ENCODE peak calls at places on chromosomes 2 and 18, in six cellular contexts. H is adrenal gland, K is NB4, R is uterus, Q is A549, J is heart left ventricle. W is an unnamed sample.

GRCh38 chr2:191846787-191847620 is at the start of gene CAVIN2:
- DNase-seq in H (peak), K (no peak), R (peak), Q (peak), J (peak), W (peak)

GRCh38 chr2:204268458-204268857 is 276.8 kb upstream of the PARD3B start:
- DNase-seq in H (no peak), K (no peak), R (no peak), Q (no peak), J (no peak), W (no peak)

GRCh38 chr2:62461707-62462106 is 44.3 kb downstream of the TMEM17 start:
- DNase-seq in H (peak), K (no peak), R (peak), Q (no peak), J (peak), W (no peak)

GRCh38 chr2:43000242-43001054 is 208.1 kb upstream of the HAAO start:
- DNase-seq in H (peak), K (no peak), R (no peak), Q (no peak), J (no peak), W (peak)

GRCh38 chr2:10839813-10840212 is 27.2 kb upstream of the PDIA6 start:
- DNase-seq in H (no peak), K (peak), R (no peak), Q (no peak), J (no peak), W (no peak)

GRCh38 chr2:43220982-43221659 is 5.3 kb downstream of the ZFP36L2 start:
- DNase-seq in H (peak), K (peak), R (peak), Q (no peak), J (peak), W (no peak)

GRCh38 chr2:227447606-227448005 is 24.4 kb upstream of the AGFG1 start:
- DNase-seq in H (no peak), K (no peak), R (no peak), Q (no peak), J (no peak), W (no peak)

GRCh38 chr2:235614900-235615712 is 121.3 kb downstream of the AGAP1 start:
- DNase-seq in H (peak), K (no peak), R (peak), Q (no peak), J (peak), W (peak)

GRCh38 chr2:170017848-170018492 is 160.0 kb upstream of the MYO3B start:
- DNase-seq in H (peak), K (no peak), R (peak), Q (no peak), J (peak), W (no peak)

GRCh38 chr18:10412933-10413332 is 41.5 kb upstream of the APCDD1 start:
- DNase-seq in H (no peak), K (no peak), R (no peak), Q (no peak), J (no peak), W (peak)

GRCh38 chr2:48016620-48017019 is 110.3 kb upstream of the FBXO11 start:
- DNase-seq in H (no peak), K (no peak), R (no peak), Q (peak), J (no peak), W (no peak)

GRCh38 chr18:78494686-78495085 is 484.9 kb upstream of the SALL3 start:
- DNase-seq in H (no peak), K (no peak), R (no peak), Q (no peak), J (no peak), W (no peak)

GRCh38 chr2:229081411-229081810 is 189.7 kb downstream of the PID1 start:
- DNase-seq in H (no peak), K (peak), R (no peak), Q (no peak), J (no peak), W (no peak)

GRCh38 chr2:217897091-217897715 is 105.6 kb downstream of the TNS1 start:
- DNase-seq in H (no peak), K (no peak), R (no peak), Q (no peak), J (peak), W (no peak)

GRCh38 chr2:240628507-240629418 is 3.5 kb downstream of the GPR35 start:
- DNase-seq in H (no peak), K (no peak), R (no peak), Q (no peak), J (no peak), W (peak)

GRCh38 chr18:54416459-54416858 is 58.8 kb downstream of the C18orf54 start:
- DNase-seq in H (no peak), K (no peak), R (no peak), Q (no peak), J (no peak), W (no peak)

GRCh38 chr18:22347624-22348511 is 69.8 kb downstream of the CTAGE1 start:
- DNase-seq in H (peak), K (no peak), R (peak), Q (no peak), J (peak), W (no peak)

GRCh38 chr2:236546561-236546961 is 23.1 kb upstream of the ACKR3 start:
- DNase-seq in H (no peak), K (no peak), R (no peak), Q (no peak), J (no peak), W (no peak)

GRCh38 chr2:46284812-46285211 is 12.4 kb upstream of the EPAS1 start:
- DNase-seq in H (no peak), K (no peak), R (no peak), Q (no peak), J (no peak), W (peak)
- H3K4me3 ChIP-seq in H (no peak), K (no peak), R (no peak), Q (no peak), J (no peak), W (no peak)

DNA sequence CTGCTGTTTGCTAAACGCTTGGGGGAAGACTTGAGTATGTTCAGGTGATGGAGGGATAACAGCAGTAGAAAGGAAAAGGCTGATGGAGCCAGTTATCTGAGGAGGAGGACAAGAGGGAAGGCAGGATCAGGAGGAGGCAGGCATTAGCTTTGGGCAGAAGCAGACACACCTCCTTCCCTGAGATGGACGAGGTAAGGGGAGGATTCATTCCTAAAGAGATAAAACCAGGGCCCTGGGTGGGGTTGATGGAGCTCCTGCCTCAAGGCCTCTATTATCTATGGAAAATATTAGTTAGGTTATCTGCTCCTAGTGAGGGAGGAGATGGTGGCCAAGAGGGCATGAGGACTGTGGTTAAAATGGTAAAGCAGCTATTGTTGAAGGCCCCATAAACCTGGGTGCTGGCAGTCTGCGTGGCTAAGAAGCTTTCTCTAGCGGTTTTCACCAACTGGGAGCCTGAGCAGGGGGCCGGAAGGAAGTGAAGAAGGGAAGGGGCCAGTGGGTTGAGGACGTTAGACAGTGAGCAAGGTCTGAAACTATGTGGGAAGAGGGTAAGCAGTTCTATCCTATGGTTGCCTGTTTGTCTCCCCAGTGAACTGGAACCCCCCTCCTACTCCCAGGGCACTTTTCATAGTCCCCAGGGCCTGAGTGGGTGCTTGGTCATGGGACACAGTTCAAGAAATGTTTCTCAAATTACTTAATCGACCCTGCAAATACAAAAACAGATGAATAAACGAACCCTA is 56.6 kb upstream of the HK2 start:
- DNase-seq in H (no peak), K (peak), R (no peak), Q (no peak), J (no peak), W (no peak)
- TF ChIP-seq CTCF in H (no peak), K (no peak), R (no peak), Q (no peak), J (no peak), W (no peak)

GRCh38 chr18:74217476-74218143 is 69.3 kb downstream of the TIMM21 start:
- DNase-seq in H (no peak), K (peak), R (no peak), Q (no peak), J (no peak), W (no peak)
- TF ChIP-seq POLR2A in H (no peak), K (no peak), R (no peak), Q (no peak), J (no peak), W (no peak)

GRCh38 chr2:86455181-86455580 is 14.0 kb downstream of the KDM3A start:
- DNase-seq in H (no peak), K (no peak), R (no peak), Q (no peak), J (no peak), W (no peak)

GRCh38 chr2:86453838-86454237 is 12.7 kb downstream of the KDM3A start:
- DNase-seq in H (peak), K (no peak), R (no peak), Q (no peak), J (peak), W (peak)

DNA sequence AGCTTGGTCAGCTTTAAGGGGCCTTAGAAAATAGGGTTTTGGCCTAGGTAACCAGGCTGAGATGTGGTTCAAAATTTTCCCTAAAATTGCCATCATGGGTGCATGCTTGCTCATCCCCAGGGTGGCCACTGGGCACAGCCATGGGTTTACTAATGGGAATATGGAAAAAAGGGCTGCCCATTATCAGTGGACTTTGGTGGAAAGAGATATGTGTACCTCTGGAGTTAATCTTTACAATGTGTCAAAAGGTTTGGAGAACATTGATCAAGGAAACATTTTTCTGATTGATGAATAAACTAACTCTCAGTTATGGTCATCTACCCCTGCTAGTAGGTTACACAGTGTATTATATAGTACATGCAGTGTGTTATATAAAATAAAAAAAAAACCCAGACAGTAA is 13.1 kb downstream of the KDM3A start:
- DNase-seq in H (no peak), K (no peak), R (no peak), Q (no peak), J (no peak), W (no peak)
- H3K4me3 ChIP-seq in H (no peak), K (no peak), R (no peak), Q (no peak), J (no peak), W (no peak)

GRCh38 chr2:130376433-130377293 is 20.8 kb downstream of the PTPN18 start:
- DNase-seq in H (no peak), K (peak), R (no peak), Q (no peak), J (no peak), W (peak)
- TF ChIP-seq CTCF in H (no peak), K (peak), R (no peak), Q (no peak), J (no peak), W (no peak)

DNA sequence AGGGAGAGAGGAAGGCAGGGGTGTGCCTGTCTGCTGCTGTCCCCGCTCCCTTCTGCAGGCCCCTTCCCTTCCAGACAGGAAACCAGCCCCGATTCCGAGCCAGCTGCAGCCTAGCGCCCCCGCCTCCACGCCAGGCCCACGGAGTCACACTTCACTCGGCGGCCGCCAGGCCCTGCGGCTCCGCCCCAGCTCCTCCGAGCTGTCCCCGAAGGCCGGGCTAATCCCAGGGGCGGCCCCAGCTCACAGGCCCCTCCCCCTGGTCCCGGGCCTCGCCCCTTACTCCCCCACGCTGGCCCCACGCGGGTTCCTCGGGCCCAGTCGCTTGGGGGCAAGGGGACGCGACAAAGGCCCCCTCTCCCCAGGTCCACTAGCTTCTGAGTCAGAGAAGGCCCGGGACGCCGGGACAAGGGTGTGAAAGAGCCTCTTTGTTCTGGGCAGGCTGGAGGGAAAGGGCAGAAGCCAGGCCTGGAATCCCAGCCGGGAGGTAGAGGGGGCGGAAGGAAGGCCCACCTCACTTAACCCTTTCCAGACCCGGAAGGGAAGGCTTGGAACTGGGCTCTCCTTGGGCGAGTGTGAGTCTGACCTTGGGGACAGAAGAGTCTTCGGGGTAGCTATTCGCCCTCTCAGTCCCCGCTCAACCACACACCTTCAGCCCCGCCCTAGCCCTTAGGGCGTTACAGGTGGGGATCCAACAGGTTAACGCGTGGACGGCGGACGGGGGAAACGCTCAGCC is 1.2 kb downstream of the RTKN start:
- DNase-seq in H (peak), K (peak), R (peak), Q (peak), J (peak), W (peak)
- TF ChIP-seq POLR2A in H (peak), K (peak), R (peak), Q (peak), J (no peak), W (no peak)

DNA sequence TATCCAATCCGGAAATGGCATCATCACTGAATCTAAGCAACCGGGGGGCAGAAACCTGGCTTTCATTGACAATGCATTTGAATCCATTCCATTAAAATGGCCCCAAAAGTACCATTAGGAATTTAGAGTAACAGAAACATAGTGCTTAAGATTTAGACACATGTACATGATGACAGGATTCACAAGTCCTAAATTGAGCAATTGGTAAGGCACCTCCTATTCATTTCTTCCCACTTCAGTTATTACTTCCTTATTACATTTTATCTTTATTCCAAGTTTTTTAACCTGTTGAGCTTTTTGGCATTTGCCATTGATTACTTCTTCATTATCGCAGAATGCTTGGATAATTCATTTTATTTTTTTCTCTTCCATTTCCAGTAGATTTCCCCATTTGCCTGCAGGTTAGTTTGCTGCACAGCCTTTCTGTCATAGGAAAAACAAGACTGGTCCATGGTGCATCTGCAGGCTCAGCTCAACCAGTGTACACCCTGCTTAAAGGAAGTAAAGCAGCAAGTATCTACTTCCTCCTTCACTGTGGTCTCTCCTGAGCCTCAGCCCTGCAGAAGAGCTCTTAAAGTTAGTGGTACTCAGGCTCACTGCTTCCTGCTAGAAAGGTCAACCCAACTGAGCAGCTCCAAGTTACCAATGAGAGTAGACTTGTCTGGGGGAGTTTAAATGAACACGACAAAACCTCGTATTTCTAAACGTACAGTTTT is 89.2 kb downstream of the DOCK10 start:
- DNase-seq in H (no peak), K (peak), R (no peak), Q (no peak), J (no peak), W (no peak)
- H3K4me3 ChIP-seq in H (no peak), K (no peak), R (no peak), Q (no peak), J (no peak), W (no peak)

GRCh38 chr2:8714283-8714682 is 32.4 kb downstream of the ID2 start:
- DNase-seq in H (no peak), K (no peak), R (no peak), Q (no peak), J (peak), W (no peak)
- TF ChIP-seq CTCF in H (no peak), K (no peak), R (no peak), Q (no peak), J (no peak), W (no peak)

W was measured in lower leg skin.